ENCODE peak calls at places on chromosomes 12 and 14, in six cellular contexts. One of them, this sample, is unnamed.

GRCh38 chr14:91946313-91947195 is 940 bp downstream of the FBLN5 start:
- DNase-seq in astrocyte of the cerebellum: no peak
- DNase-seq in stomach: no peak
- DNase-seq in GM06990: no peak
- DNase-seq in mesothelial cell of epicardium: no peak
- DNase-seq in MCF 10A: peak; percentile 6
- DNase-seq in this sample: no peak

GRCh38 chr14:57657487-57657886 is 163.8 kb upstream of the CCDC198 start:
- DNase-seq in astrocyte of the cerebellum: peak; percentile 22
- DNase-seq in stomach: no peak
- DNase-seq in GM06990: no peak
- DNase-seq in mesothelial cell of epicardium: no peak
- DNase-seq in MCF 10A: no peak
- DNase-seq in this sample: no peak

GRCh38 chr12:47264951-47265350 is 185.2 kb upstream of the AMIGO2 start:
- DNase-seq in astrocyte of the cerebellum: no peak
- DNase-seq in stomach: no peak
- DNase-seq in GM06990: no peak
- DNase-seq in mesothelial cell of epicardium: no peak
- DNase-seq in MCF 10A: no peak
- DNase-seq in this sample: no peak

GRCh38 chr12:80353254-80353653 is 90.8 kb upstream of the PTPRQ start:
- DNase-seq in astrocyte of the cerebellum: peak; percentile 19
- DNase-seq in stomach: no peak
- DNase-seq in GM06990: no peak
- DNase-seq in mesothelial cell of epicardium: no peak
- DNase-seq in MCF 10A: peak; percentile 2
- DNase-seq in this sample: no peak

GRCh38 chr12:131510431-131510830 is 200.5 kb upstream of the SFSWAP start:
- DNase-seq in astrocyte of the cerebellum: no peak
- DNase-seq in stomach: no peak
- DNase-seq in GM06990: no peak
- DNase-seq in mesothelial cell of epicardium: no peak
- DNase-seq in MCF 10A: no peak
- DNase-seq in this sample: no peak

GRCh38 chr12:99713946-99714520 is 66.5 kb downstream of the GARIN6 start:
- DNase-seq in astrocyte of the cerebellum: no peak
- DNase-seq in stomach: no peak
- DNase-seq in GM06990: no peak
- DNase-seq in mesothelial cell of epicardium: no peak
- DNase-seq in MCF 10A: no peak
- DNase-seq in this sample: no peak

GRCh38 chr12:115872919-115873357 is 404.6 kb downstream of the MED13L start:
- DNase-seq in astrocyte of the cerebellum: no peak
- DNase-seq in stomach: peak; percentile 70
- DNase-seq in GM06990: no peak
- DNase-seq in mesothelial cell of epicardium: peak; percentile 53
- DNase-seq in MCF 10A: no peak
- DNase-seq in this sample: no peak

GRCh38 chr12:78096909-78097597 is 266.4 kb downstream of the NAV3 start:
- DNase-seq in astrocyte of the cerebellum: peak; percentile 29
- DNase-seq in stomach: no peak
- DNase-seq in GM06990: no peak
- DNase-seq in mesothelial cell of epicardium: no peak
- DNase-seq in MCF 10A: no peak
- DNase-seq in this sample: no peak

GRCh38 chr12:52832960-52833905 is 878 bp downstream of the KRT79 start:
- DNase-seq in astrocyte of the cerebellum: no peak
- DNase-seq in stomach: no peak
- DNase-seq in GM06990: no peak
- DNase-seq in mesothelial cell of epicardium: no peak
- DNase-seq in MCF 10A: no peak
- DNase-seq in this sample: no peak

GRCh38 chr14:32050839-32051238 is 26.3 kb upstream of the ARHGAP5 start:
- DNase-seq in astrocyte of the cerebellum: no peak
- DNase-seq in stomach: no peak
- DNase-seq in GM06990: no peak
- DNase-seq in mesothelial cell of epicardium: no peak
- DNase-seq in MCF 10A: no peak
- DNase-seq in this sample: no peak

GRCh38 chr12:70178038-70178437 is 65.2 kb upstream of the CNOT2 start:
- DNase-seq in astrocyte of the cerebellum: no peak
- DNase-seq in stomach: no peak
- DNase-seq in GM06990: no peak
- DNase-seq in mesothelial cell of epicardium: no peak
- DNase-seq in MCF 10A: no peak
- DNase-seq in this sample: no peak

GRCh38 chr12:112122823-112123690 is 2.3 kb upstream of the TRAFD1 start:
- DNase-seq in astrocyte of the cerebellum: no peak
- DNase-seq in stomach: no peak
- DNase-seq in GM06990: no peak
- DNase-seq in mesothelial cell of epicardium: no peak
- DNase-seq in MCF 10A: peak; percentile 77
- DNase-seq in this sample: no peak

GRCh38 chr12:29159690-29160089 is 10.6 kb downstream of the FAR2 start:
- DNase-seq in astrocyte of the cerebellum: no peak
- DNase-seq in stomach: no peak
- DNase-seq in GM06990: no peak
- DNase-seq in mesothelial cell of epicardium: no peak
- DNase-seq in MCF 10A: no peak
- DNase-seq in this sample: no peak

GRCh38 chr12:51886021-51886710 is 1.7 kb upstream of the ANKRD33 start:
- DNase-seq in astrocyte of the cerebellum: peak; percentile 33
- DNase-seq in stomach: no peak
- DNase-seq in GM06990: no peak
- DNase-seq in mesothelial cell of epicardium: no peak
- DNase-seq in MCF 10A: peak; percentile 81
- DNase-seq in this sample: peak; percentile 50

GRCh38 chr12:116492703-116493324 is 66.4 kb upstream of the MAP1LC3B2 start:
- DNase-seq in astrocyte of the cerebellum: peak; percentile 5
- DNase-seq in stomach: no peak
- DNase-seq in GM06990: no peak
- DNase-seq in mesothelial cell of epicardium: no peak
- DNase-seq in MCF 10A: peak; percentile 82
- DNase-seq in this sample: no peak

GRCh38 chr12:51320695-51321320 is 3.2 kb downstream of the BIN2 start:
- DNase-seq in astrocyte of the cerebellum: no peak
- DNase-seq in stomach: no peak
- DNase-seq in GM06990: peak; percentile 48
- DNase-seq in mesothelial cell of epicardium: no peak
- DNase-seq in MCF 10A: no peak
- DNase-seq in this sample: no peak

GRCh38 chr12:31506907-31507306 is 84.0 kb downstream of the DENND5B start:
- DNase-seq in astrocyte of the cerebellum: no peak
- DNase-seq in stomach: no peak
- DNase-seq in GM06990: no peak
- DNase-seq in mesothelial cell of epicardium: no peak
- DNase-seq in MCF 10A: no peak
- DNase-seq in this sample: no peak

GRCh38 chr12:52070243-52070925 is 606 bp downstream of the ATG101 start:
- DNase-seq in astrocyte of the cerebellum: no peak
- DNase-seq in stomach: no peak
- DNase-seq in GM06990: no peak
- DNase-seq in mesothelial cell of epicardium: no peak
- DNase-seq in MCF 10A: no peak
- DNase-seq in this sample: no peak

GRCh38 chr14:98176910-98177309 is 1095.1 kb downstream of the BCL11B start:
- DNase-seq in astrocyte of the cerebellum: no peak
- DNase-seq in stomach: no peak
- DNase-seq in GM06990: no peak
- DNase-seq in mesothelial cell of epicardium: no peak
- DNase-seq in MCF 10A: no peak
- DNase-seq in this sample: no peak

GRCh38 chr12:98440165-98440581 is 75.2 kb upstream of the TMPO start:
- DNase-seq in astrocyte of the cerebellum: peak; percentile 71
- DNase-seq in stomach: peak; percentile 35
- DNase-seq in GM06990: no peak
- DNase-seq in mesothelial cell of epicardium: peak; percentile 37
- DNase-seq in MCF 10A: peak; percentile 96
- DNase-seq in this sample: no peak

GRCh38 chr14:87628129-87628528 is 364.9 kb downstream of the GALC start:
- DNase-seq in astrocyte of the cerebellum: peak; percentile 88
- DNase-seq in stomach: no peak
- DNase-seq in GM06990: no peak
- DNase-seq in mesothelial cell of epicardium: no peak
- DNase-seq in MCF 10A: peak; percentile 22
- DNase-seq in this sample: no peak

GRCh38 chr14:80946797-80947196 is 5.3 kb upstream of the CEP128 start:
- DNase-seq in astrocyte of the cerebellum: no peak
- DNase-seq in stomach: no peak
- DNase-seq in GM06990: no peak
- DNase-seq in mesothelial cell of epicardium: no peak
- DNase-seq in MCF 10A: no peak
- DNase-seq in this sample: no peak

GRCh38 chr14:46951103-46951502 is 299.5 kb upstream of the RPL10L start:
- DNase-seq in astrocyte of the cerebellum: no peak
- DNase-seq in stomach: no peak
- DNase-seq in GM06990: no peak
- DNase-seq in mesothelial cell of epicardium: no peak
- DNase-seq in MCF 10A: no peak
- DNase-seq in this sample: no peak

GRCh38 chr14:52124791-52125661 is 56.2 kb upstream of the NID2 start:
- DNase-seq in astrocyte of the cerebellum: no peak
- DNase-seq in stomach: no peak
- DNase-seq in GM06990: no peak
- DNase-seq in mesothelial cell of epicardium: no peak
- DNase-seq in MCF 10A: peak; percentile 46
- DNase-seq in this sample: no peak

GRCh38 chr14:69355955-69356321 is 42.2 kb downstream of the ERH start:
- DNase-seq in astrocyte of the cerebellum: peak; percentile 45
- DNase-seq in stomach: no peak
- DNase-seq in GM06990: no peak
- DNase-seq in mesothelial cell of epicardium: no peak
- DNase-seq in MCF 10A: no peak
- DNase-seq in this sample: no peak

GRCh38 chr12:9648701-9649531 is 20.6 kb upstream of the CLEC2D start:
- DNase-seq in astrocyte of the cerebellum: no peak
- DNase-seq in stomach: no peak
- DNase-seq in GM06990: no peak
- DNase-seq in mesothelial cell of epicardium: no peak
- DNase-seq in MCF 10A: no peak
- DNase-seq in this sample: no peak

GRCh38 chr12:9646794-9647622 is 22.5 kb upstream of the CLEC2D start:
- DNase-seq in astrocyte of the cerebellum: no peak
- DNase-seq in stomach: no peak
- DNase-seq in GM06990: no peak
- DNase-seq in mesothelial cell of epicardium: no peak
- DNase-seq in MCF 10A: peak; percentile 13
- DNase-seq in this sample: no peak

GRCh38 chr12:9651265-9651729 is 18.2 kb upstream of the CLEC2D start:
- DNase-seq in astrocyte of the cerebellum: peak; percentile 38
- DNase-seq in stomach: no peak
- DNase-seq in GM06990: no peak
- DNase-seq in mesothelial cell of epicardium: no peak
- DNase-seq in MCF 10A: peak; percentile 36
- DNase-seq in this sample: no peak

GRCh38 chr12:9649532-9649940 is 20.0 kb upstream of the CLEC2D start:
- DNase-seq in astrocyte of the cerebellum: no peak
- DNase-seq in stomach: no peak
- DNase-seq in GM06990: no peak
- DNase-seq in mesothelial cell of epicardium: no peak
- DNase-seq in MCF 10A: peak; percentile 60
- DNase-seq in this sample: no peak

DNA sequence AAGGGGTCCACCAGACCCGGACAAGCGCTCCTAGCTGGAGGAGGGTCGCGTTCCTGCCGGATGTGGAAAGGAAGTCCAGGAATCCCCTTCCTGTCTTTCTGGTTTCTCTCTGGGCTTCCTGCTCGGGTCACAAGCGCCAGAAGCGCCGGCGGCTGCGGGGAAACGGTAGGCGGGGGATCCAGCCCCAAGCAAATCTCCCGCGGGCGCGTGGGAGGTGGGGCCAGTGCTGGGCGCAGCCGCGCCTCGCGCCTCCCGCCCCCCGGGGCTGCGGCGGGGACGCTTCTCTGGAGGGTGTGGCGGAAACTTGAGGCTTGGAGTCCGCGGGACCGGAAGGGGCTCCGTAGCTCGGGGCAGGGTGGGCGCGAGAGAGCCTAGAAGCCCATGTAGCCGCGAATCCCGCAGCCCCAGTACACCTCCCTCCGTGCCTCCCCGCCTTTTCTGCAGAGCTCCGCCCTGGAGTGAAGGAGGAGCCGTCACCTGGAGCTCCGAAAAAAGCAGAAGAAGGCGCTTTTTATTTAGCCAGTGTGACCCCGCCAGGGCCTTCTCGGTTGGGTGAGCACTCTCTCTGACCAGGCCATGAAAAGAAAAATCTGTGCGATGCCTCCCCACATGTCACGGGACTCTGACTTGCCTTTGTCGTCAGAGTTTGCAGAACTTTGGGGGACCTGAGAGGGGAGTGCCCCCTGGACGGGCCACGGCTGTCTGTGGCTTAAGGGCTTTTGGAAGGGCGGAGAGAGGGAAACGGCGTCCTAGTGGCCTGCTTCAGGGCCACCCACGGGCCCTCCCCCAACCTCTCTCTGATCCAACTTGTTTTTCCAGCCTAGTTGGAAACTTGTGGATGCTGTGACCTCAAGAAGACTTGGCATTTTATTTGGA is 21.4 kb upstream of the CLEC2D start:
- DNase-seq in astrocyte of the cerebellum: no peak
- DNase-seq in stomach: peak; percentile 79
- DNase-seq in GM06990: peak; percentile 95
- DNase-seq in mesothelial cell of epicardium: peak; percentile 86
- DNase-seq in MCF 10A: peak; percentile 74
- DNase-seq in this sample: peak; percentile 90
- TF ChIP-seq CTCF in astrocyte of the cerebellum: no peak
- TF ChIP-seq CTCF in stomach: no peak
- TF ChIP-seq CTCF in GM06990: no peak
- TF ChIP-seq CTCF in mesothelial cell of epicardium: no peak
- TF ChIP-seq CTCF in MCF 10A: no peak
- TF ChIP-seq CTCF in this sample: no peak

GRCh38 chr12:613996-614726 is 49.1 kb downstream of the NINJ2 start:
- DNase-seq in astrocyte of the cerebellum: no peak
- DNase-seq in stomach: peak; percentile 35
- DNase-seq in GM06990: peak; percentile 49
- DNase-seq in mesothelial cell of epicardium: no peak
- DNase-seq in MCF 10A: peak; percentile 14
- DNase-seq in this sample: peak; percentile 65
- TF ChIP-seq CTCF in astrocyte of the cerebellum: peak; percentile 25
- TF ChIP-seq CTCF in stomach: no peak
- TF ChIP-seq CTCF in GM06990: peak; percentile 46
- TF ChIP-seq CTCF in mesothelial cell of epicardium: no peak
- TF ChIP-seq CTCF in MCF 10A: no peak
- TF ChIP-seq CTCF in this sample: peak; percentile 73

GRCh38 chr12:57688931-57689330 is 5.0 kb upstream of the OS9 start:
- DNase-seq in astrocyte of the cerebellum: no peak
- DNase-seq in stomach: no peak
- DNase-seq in GM06990: no peak
- DNase-seq in mesothelial cell of epicardium: no peak
- DNase-seq in MCF 10A: no peak
- DNase-seq in this sample: no peak
- TF ChIP-seq CTCF in astrocyte of the cerebellum: no peak
- TF ChIP-seq CTCF in stomach: no peak
- TF ChIP-seq CTCF in GM06990: no peak
- TF ChIP-seq CTCF in mesothelial cell of epicardium: no peak
- TF ChIP-seq CTCF in MCF 10A: no peak
- TF ChIP-seq CTCF in this sample: no peak

DNA sequence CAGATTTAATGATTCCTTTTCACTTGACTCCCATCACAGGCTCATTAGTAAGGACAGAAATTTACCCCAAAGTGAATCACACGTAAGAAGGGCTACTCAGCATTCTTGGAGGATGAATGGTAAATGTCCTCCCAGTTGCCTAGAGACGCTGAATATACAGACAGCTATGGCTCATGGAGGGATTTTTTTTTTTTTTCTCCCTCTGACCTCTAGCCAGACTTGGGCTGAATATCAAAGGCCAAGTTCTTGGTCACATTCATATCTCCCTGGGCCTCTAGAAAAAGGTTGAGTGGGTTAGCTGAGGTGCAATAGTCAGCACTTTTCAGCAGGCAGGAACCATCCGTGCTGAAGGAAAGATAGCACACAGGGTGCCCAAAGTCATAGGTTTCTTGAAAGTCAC is 77.5 kb downstream of the PHLDA1 start:
- DNase-seq in astrocyte of the cerebellum: peak; percentile 89
- DNase-seq in stomach: no peak
- DNase-seq in GM06990: no peak
- DNase-seq in mesothelial cell of epicardium: no peak
- DNase-seq in MCF 10A: peak; percentile 88
- DNase-seq in this sample: no peak
- TF ChIP-seq CTCF in astrocyte of the cerebellum: no peak
- TF ChIP-seq CTCF in stomach: no peak
- TF ChIP-seq CTCF in GM06990: no peak
- TF ChIP-seq CTCF in mesothelial cell of epicardium: no peak
- TF ChIP-seq CTCF in MCF 10A: no peak
- TF ChIP-seq CTCF in this sample: no peak

This sample was measured in GM13976.